ENCODE peak calls at places on chromosomes 2 and 18, in five cellular contexts. I is NT2/D1; D is kidney epithelial cell; A is AG04450; Y is CD8-positive, alpha-beta T cell. K is an unnamed sample.

GRCh38 chr18:79687806-79688205 is 8.2 kb downstream of the CTDP1 start:
- DNase-seq in A (no peak), D (peak), I (no peak), Y (no peak), K (peak)

GRCh38 chr2:240397924-240398611 is 37.4 kb upstream of the GPC1 start:
- DNase-seq in A (no peak), D (no peak), I (no peak), Y (no peak), K (peak)

GRCh38 chr2:162091325-162092007 is 17.5 kb upstream of the DPP4 start:
- DNase-seq in I (no peak), A (no peak), D (peak), Y (no peak), K (peak)

GRCh38 chr18:26545335-26545734 is 3.0 kb downstream of the KCTD1 start:
- DNase-seq in A (no peak), D (no peak), Y (no peak), I (no peak), K (no peak)

GRCh38 chr2:60849165-60849564 is 32.2 kb upstream of the REL start:
- DNase-seq in A (no peak), I (no peak), D (no peak), Y (no peak), K (peak)

GRCh38 chr2:41940715-41941114 is 107.1 kb upstream of the PKDCC start:
- DNase-seq in D (no peak), A (no peak), Y (no peak), I (no peak), K (no peak)

GRCh38 chr2:98884658-98885057 is 51.4 kb downstream of the CRACDL start:
- DNase-seq in D (no peak), Y (no peak), A (no peak), I (no peak), K (no peak)

GRCh38 chr18:9741821-9742541 is 33.9 kb downstream of the RAB31 start:
- DNase-seq in A (no peak), D (no peak), I (peak), Y (no peak), K (no peak)

GRCh38 chr2:159712929-159713575 is 746 bp downstream of the MARCHF7 start:
- DNase-seq in A (no peak), I (no peak), Y (no peak), D (no peak), K (peak)

GRCh38 chr18:41396211-41396610 is 558.8 kb upstream of the PIK3C3 start:
- DNase-seq in I (no peak), Y (no peak), D (no peak), A (no peak), K (no peak)

GRCh38 chr18:41395695-41396094 is 559.3 kb upstream of the PIK3C3 start:
- DNase-seq in D (no peak), Y (no peak), A (no peak), I (no peak), K (no peak)

GRCh38 chr18:41389936-41390667 is 564.9 kb upstream of the PIK3C3 start:
- DNase-seq in D (no peak), A (no peak), I (no peak), Y (no peak), K (no peak)

GRCh38 chr18:41396861-41397260 is 558.2 kb upstream of the PIK3C3 start:
- DNase-seq in D (no peak), Y (no peak), I (no peak), A (no peak), K (no peak)

GRCh38 chr18:41391616-41392610 is 563.1 kb upstream of the PIK3C3 start:
- DNase-seq in Y (no peak), A (peak), I (peak), D (peak), K (peak)
- H3K4me3 ChIP-seq in Y (no peak), A (peak), I (no peak), D (peak), K (peak)

GRCh38 chr2:10431797-10432196 is 16.3 kb downstream of the ODC1 start:
- DNase-seq in I (no peak), A (no peak), Y (no peak), D (no peak), K (no peak)

GRCh38 chr2:10434885-10435419 is 13.2 kb downstream of the ODC1 start:
- DNase-seq in D (no peak), Y (peak), I (peak), A (peak), K (peak)

GRCh38 chr2:10432315-10433181 is 15.6 kb downstream of the ODC1 start:
- DNase-seq in Y (no peak), D (no peak), I (no peak), A (no peak), K (no peak)

GRCh38 chr2:10433948-10434884 is 13.9 kb downstream of the ODC1 start:
- DNase-seq in Y (no peak), D (no peak), A (no peak), I (no peak), K (no peak)

DNA sequence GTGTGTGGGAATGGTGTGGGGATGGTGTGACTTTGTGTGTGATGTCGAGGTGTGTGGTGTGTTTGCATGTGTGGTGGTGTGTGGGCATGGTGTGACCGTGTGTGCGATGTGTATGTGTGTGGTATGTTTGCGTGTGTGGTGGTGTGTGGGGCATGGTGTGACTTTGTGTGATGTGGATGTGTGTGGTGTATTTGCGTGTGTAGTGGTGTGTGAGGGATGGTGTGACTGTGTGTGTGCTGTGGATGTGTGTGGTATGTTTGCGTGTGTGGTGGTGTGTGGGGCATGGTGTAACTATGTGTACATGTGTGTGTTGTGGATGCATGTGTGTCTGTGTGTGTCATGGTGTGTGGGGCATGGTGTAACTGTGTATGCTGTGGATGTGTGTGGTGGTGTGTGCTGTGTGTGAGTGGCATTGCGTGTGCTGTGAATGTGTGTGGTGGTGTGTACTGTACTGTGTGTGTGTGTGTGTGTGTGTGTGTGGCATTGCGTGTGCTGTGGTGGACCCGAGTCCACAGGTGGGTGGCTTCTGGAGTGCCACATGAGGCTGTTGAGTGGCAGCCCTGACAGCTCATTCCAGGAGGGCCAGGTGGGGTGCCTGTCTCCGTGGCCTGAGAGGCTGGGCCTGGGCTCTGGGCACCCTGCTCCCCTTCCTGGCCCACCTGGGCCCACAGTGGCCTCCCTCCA is 14.7 kb downstream of the ODC1 start:
- DNase-seq in Y (no peak), D (no peak), A (no peak), I (no peak), K (no peak)
- H3K4me3 ChIP-seq in Y (no peak), D (no peak), A (no peak), I (no peak), K (no peak)

GRCh38 chr18:33854086-33854826 is 276.2 kb downstream of the ASXL3 start:
- DNase-seq in A (no peak), D (no peak), Y (no peak), I (no peak), K (no peak)
- H3K4me3 ChIP-seq in A (no peak), D (no peak), Y (no peak), I (no peak), K (no peak)

DNA sequence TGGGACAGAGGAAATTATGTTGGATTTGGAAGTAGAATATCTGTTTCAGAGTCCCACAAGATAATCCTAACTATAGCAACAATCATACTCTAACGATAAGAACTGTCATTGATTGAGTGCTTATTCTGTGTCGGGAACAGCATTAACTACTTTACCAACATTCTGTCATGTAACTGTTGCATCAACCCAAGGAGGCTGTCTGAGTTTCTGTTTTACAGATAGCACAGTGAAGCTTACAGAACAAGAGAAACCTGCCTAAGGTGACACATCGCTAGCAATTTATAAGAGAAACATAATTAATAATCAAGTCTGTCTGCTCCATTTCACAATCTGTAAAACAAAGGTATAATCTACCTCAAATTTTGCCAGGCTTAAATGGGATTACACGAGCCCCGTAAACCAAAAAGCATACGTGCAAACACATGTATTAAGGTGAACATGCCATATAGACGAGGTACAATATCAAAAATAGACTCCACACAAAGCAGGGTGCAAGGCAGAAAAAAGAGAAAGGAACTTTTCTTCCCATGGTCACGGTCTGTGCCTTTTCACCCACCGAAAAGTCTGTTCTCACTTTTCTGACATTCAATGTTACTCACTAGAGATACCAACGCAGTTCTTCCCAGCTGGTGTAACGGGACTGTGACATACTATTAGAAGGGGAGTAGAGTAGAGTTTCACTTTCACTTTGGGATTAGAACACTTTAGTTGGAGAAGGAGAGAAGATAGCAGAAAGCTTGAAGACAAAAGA is 37.2 kb upstream of the SLC8A1 start:
- DNase-seq in Y (no peak), D (no peak), I (no peak), A (no peak), K (peak)
- H3K4me3 ChIP-seq in Y (peak), D (no peak), I (no peak), A (peak), K (peak)

DNA sequence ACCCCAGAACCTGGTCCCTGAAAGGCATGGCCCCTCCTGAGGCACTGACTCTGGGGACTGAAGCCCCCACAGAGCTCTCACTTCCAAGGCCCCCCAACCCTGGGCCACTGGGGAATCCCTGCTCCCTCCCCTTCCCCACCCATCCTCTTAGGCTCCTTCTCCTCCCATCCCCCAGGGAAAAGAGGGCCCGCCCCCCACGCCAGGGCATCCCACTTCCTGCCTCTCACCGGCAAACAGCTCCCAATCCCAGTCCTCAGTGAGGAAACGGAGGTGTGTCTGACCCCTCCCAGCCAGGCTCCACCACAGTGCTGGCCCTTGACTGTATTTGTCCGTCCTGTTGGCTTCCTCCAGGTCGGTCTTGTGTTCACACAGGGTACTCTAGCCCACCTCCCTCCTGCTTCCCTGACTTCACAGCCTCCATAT is 35.0 kb upstream of the PTMA start:
- DNase-seq in I (no peak), D (no peak), A (no peak), Y (no peak), K (peak)
- H3K4me3 ChIP-seq in I (peak), D (no peak), A (no peak), Y (no peak), K (peak)

K was measured in fibroblast of villous mesenchyme.